ENCODE peak calls at places on chromosome 13, in nine cellular contexts. H is heart right ventricle, J is sigmoid colon, Z is GM23248, X is ovary, G is mesendoderm, D is cardiac muscle cell, I is right lobe of liver, S is psoas muscle. C is an unnamed sample. For H3K4me1 and H3K27me3, the result is how much of the 10 kb centered on the place peaks cover.

GRCh38 chr13:113008841-113009240 is 39.8 kb downstream of the MCF2L start:
- DNase-seq in X (no peak), I (no peak), Z (no peak), D (no peak), G (no peak), H (no peak), J (no peak), S (no peak), C (no peak)

GRCh38 chr13:26589754-26590153 is 32.3 kb downstream of the WASF3 start:
- DNase-seq in J (no peak), S (no peak), G (no peak), D (peak), H (peak), I (no peak), X (peak), Z (peak), C (no peak)

GRCh38 chr13:110298221-110298565 is 8.8 kb downstream of the COL4A1 start:
- DNase-seq in H (no peak), D (no peak), Z (no peak), I (no peak), G (no peak), J (no peak), X (no peak), S (no peak), C (no peak)

GRCh38 chr13:60396783-60397692 is at the start of gene TDRD3:
- DNase-seq in H (peak), Z (peak), G (peak), D (peak), I (peak), X (peak), J (peak), S (peak), C (no peak)

GRCh38 chr13:95505976-95506375 is 46.5 kb upstream of the CLDN10 start:
- DNase-seq in D (no peak), G (peak), Z (no peak), H (no peak), X (no peak), J (no peak), S (no peak), I (no peak), C (no peak)

GRCh38 chr13:85228692-85229091 is 570.5 kb downstream of the SLITRK6 start:
- DNase-seq in I (no peak), S (no peak), Z (no peak), D (no peak), G (no peak), X (no peak), H (no peak), J (no peak), C (no peak)

GRCh38 chr13:102291587-102292218 is 110.1 kb downstream of the FGF14 start:
- DNase-seq in D (peak), I (peak), H (no peak), J (no peak), S (no peak), Z (no peak), G (peak), X (no peak), C (no peak)

GRCh38 chr13:44843403-44843802 is 145.9 kb downstream of the NUFIP1 start:
- DNase-seq in J (no peak), D (peak), Z (peak), I (no peak), H (no peak), X (no peak), G (no peak), S (no peak), C (no peak)

GRCh38 chr13:40379794-40380608 is 286.4 kb downstream of the FOXO1 start:
- DNase-seq in D (no peak), G (peak), I (no peak), J (no peak), Z (no peak), H (no peak), X (no peak), S (no peak), C (no peak)

DNA sequence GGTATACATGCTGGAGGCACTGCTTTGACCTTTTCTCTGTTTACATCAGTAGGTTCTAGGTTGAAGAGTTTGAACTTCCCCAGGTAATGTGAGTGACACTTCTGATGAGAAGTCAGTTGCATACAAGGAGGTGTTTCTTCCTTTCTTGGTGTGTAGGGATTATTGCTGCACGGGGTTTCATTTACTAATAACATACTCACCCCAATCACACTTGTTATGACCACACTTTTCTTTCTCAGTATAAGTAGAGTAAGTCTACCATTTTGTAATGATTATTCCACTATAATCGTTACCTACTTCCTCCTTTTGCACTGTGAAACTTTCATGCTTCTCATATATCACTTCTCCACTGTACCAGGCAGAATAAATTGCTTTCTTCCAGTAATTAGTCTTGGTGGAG is 138.0 kb downstream of the TNFSF13B start:
- DNase-seq in H (no peak), Z (no peak), G (no peak), S (no peak), X (no peak), J (no peak), D (no peak), I (no peak), C (no peak)
- H3K4me1 ChIP-seq in H (under half), Z (under half), G (under half), S (under half), X (under half), J (under half), D (under half), I (under half), C (under half)

DNA sequence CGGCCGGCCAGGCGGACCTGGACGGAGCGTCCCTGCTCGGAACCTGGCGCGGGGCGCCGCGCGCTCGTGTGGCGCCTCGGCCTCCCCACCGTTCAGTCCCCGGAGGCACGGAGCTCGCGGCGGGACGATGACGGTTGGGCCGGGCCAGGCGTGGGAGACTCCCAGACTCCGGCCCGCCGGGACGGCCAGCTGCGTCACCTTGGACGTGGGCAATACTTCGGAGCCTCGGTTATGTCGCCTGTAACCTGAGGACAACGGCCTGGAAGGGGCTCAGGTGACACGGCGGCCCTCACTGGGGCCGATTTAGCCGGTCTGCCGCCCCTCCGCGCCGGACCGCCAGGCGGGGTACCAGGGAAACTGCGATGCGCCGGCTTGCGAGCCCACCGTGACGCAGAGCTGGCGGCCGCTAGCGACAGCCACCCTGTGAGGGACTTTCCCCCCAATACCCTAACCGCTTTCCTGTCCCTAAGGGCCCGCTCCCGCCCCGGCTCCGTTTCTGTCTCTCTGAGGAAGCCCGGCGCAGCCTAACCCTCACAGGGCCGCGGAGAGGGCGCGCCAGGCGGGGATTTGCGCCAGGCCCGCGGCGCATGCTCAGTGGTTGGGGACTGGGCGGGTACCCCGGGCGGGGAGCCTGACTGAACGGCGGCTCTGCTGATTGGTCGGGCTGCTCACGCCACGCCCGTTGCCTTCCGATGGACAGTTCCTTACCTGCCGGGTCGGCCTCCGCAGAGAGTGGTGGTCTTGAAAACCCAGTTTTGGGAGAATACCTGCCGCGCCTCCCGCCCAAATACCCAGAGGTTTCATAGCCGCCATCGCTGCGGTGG is 109.5 kb upstream of the DOCK9 start:
- DNase-seq in I (peak), D (peak), S (peak), G (peak), H (peak), J (peak), Z (peak), X (peak), C (peak)
- H3K27me3 ChIP-seq in I (under half), D (under half), S (under half), G (under half), H (half or more), J (under half), Z (under half), X (under half), C (under half)

DNA sequence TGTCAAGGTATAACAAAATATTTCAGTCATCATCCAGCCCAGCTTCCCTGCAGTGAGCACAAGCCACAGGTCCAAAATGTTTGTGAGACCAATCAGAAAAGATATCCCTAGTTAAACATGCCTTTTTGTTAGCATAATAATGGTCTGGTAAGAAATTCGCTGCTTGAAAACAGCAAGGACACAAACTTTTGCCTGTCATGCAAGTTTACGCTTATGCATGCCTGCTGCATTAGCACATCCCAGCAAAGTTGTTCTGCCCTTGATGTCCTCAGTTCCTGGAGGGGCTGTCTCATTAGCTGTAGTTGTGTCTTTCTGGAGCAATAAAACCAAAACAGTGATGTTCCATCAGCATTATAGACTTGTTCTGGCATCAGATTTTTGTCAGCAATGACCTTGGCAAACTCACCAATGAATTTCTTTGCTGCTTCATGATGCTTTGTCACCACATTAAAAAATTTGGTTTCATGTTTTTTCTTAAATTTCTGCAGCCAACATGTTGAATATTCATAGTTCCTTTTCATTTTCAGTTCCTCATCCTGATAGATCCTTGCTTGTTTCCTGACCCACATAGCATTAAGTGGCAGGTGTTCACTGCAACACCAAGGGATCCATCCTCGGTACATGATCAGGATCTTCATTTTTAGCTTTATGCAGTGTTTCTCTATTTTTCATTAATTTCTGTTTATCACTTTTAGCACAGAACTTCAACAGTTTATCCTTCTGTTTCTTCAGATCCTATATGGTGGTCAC is 72.0 kb upstream of the GPR183 start:
- DNase-seq in Z (no peak), S (no peak), H (no peak), I (no peak), J (no peak), G (peak), X (no peak), D (no peak), C (no peak)
- H3K4me1 ChIP-seq in Z (under half), S (under half), H (under half), I (under half), J (under half), G (under half), X (under half), D (under half), C (under half)

DNA sequence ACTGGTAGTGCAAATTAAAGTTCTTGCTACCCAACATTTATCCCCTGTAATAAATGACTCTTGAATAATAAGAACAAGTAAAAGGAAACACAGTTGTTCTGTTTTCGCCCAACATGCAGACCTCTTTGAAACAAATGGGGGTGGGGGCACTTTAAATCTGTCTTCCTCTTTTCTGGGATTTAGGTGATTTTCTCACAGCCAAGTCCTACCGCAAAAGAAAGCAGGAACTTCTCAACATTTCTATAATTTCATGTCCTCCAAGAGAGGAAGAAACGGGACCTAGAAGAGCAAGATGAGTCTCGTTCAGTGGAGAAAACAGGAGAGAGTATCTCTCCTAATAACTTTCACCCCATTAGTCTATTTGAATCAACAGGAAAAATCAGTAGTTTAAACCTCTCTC is 3.4 kb downstream of the POU4F1 start:
- DNase-seq in J (no peak), X (no peak), I (no peak), G (no peak), Z (no peak), D (no peak), S (no peak), H (no peak), C (no peak)
- H3K27me3 ChIP-seq in J (half or more), X (under half), I (half or more), G (half or more), Z (half or more), D (half or more), S (under half), H (half or more), C (half or more)

GRCh38 chr13:23696610-23697009 is 126.4 kb downstream of the TNFRSF19 start:
- DNase-seq in H (no peak), J (no peak), G (peak), S (no peak), D (no peak), X (no peak), Z (no peak), I (no peak), C (no peak)
- H3K4me1 ChIP-seq in H (under half), J (under half), G (under half), S (under half), D (under half), X (under half), Z (under half), I (under half), C (under half)